ENCODE peak calls at places on chromosomes 1 and 21, in five cellular contexts. W, B, M, R and Y are unnamed samples.

GRCh38 chr1:42403880-42404400 is 23.3 kb downstream of the RIMKLA start:
- DNase-seq in W (no peak), R (no peak), B (no peak), M (no peak), Y (no peak)

GRCh38 chr1:216820345-216820744 is 97.1 kb upstream of the ESRRG start:
- DNase-seq in M (no peak), W (no peak), R (peak; percentile 19), B (peak; percentile 31), Y (no peak)

GRCh38 chr21:39575778-39576177 is 37.0 kb upstream of the B3GALT5 start:
- DNase-seq in R (peak; percentile 61), M (no peak), W (no peak), B (no peak), Y (no peak)

GRCh38 chr1:222284466-222284865 is 263.4 kb downstream of the HHIPL2 start:
- DNase-seq in M (no peak), R (no peak), B (no peak), W (no peak), Y (no peak)

GRCh38 chr1:51331206-51332100 is 1.1 kb upstream of the TTC39A start:
- DNase-seq in B (no peak), M (no peak), W (peak; percentile 7), R (peak; percentile 89), Y (no peak)

GRCh38 chr1:214670098-214670497 is 67.1 kb downstream of the CENPF start:
- DNase-seq in W (no peak), B (peak; percentile 76), M (no peak), R (no peak), Y (no peak)

GRCh38 chr1:199054706-199055105 is 415.9 kb downstream of the PTPRC start:
- DNase-seq in M (no peak), R (no peak), W (no peak), B (no peak), Y (no peak)

GRCh38 chr1:21814241-21814918 is 2.3 kb downstream of the LDLRAD2 start:
- DNase-seq in B (no peak), R (no peak), M (no peak), W (no peak), Y (peak; percentile 36)

GRCh38 chr1:111516008-111516535 is 12.6 kb upstream of the ADORA3 start:
- DNase-seq in M (peak; percentile 9), B (no peak), R (peak; percentile 80), W (no peak), Y (no peak)

GRCh38 chr1:50333595-50333974 is 89.7 kb downstream of the DMRTA2 start:
- DNase-seq in W (no peak), R (peak; percentile 60), B (no peak), M (no peak), Y (peak; percentile 17)

GRCh38 chr1:42335809-42336518 is 929 bp upstream of the FOXJ3 start:
- DNase-seq in R (peak; percentile 66), W (no peak), M (no peak), B (no peak), Y (peak; percentile 95)

GRCh38 chr1:164602142-164602429 is 43.1 kb downstream of the PBX1 start:
- DNase-seq in W (peak; percentile 76), M (no peak), R (peak; percentile 56), B (no peak), Y (no peak)

GRCh38 chr1:37879865-37880264 is 20.5 kb upstream of the MTF1 start:
- DNase-seq in M (no peak), B (no peak), W (no peak), R (no peak), Y (no peak)

GRCh38 chr1:2204384-2205190 is 10.0 kb upstream of the FAAP20 start:
- DNase-seq in B (no peak), W (peak; percentile 66), R (peak; percentile 68), M (peak; percentile 96), Y (peak; percentile 8)

GRCh38 chr1:89104687-89105086 is 21.2 kb downstream of the GBP2 start:
- DNase-seq in B (no peak), R (no peak), M (no peak), W (no peak), Y (no peak)

GRCh38 chr1:63693956-63694607 is 79.7 kb upstream of the ROR1 start:
- DNase-seq in B (no peak), W (no peak), M (no peak), R (peak; percentile 48), Y (no peak)

GRCh38 chr21:30979054-30979453 is 59.2 kb downstream of the KRTAP19-8 start:
- DNase-seq in M (no peak), R (no peak), W (no peak), B (no peak), Y (no peak)

GRCh38 chr1:208909011-208909410 is 664.8 kb upstream of the PLXNA2 start:
- DNase-seq in M (no peak), R (no peak), W (no peak), B (no peak), Y (no peak)

GRCh38 chr1:21530368-21531016 is 21.3 kb downstream of the ALPL start:
- DNase-seq in R (no peak), B (no peak), W (no peak), M (no peak), Y (no peak)